ENCODE peak calls at places on chromosomes 12 and 14, in ten cellular contexts. A is LoVo, D is AG09309, L is aorta, R is germinal center, O is HuH-7.5, T is HFFc6, K is fibroblast of mammary gland, J is thoracic aorta, W is HTR-8/SVneo. N is an unnamed sample.

GRCh38 chr14:51730674-51731073 is 79.0 kb downstream of the FRMD6 start:
- DNase-seq in A (no peak), D (no peak), L (no peak), R (no peak), O (no peak), T (no peak), K (no peak), J (no peak), W (no peak), N (no peak)

GRCh38 chr14:92578511-92578910 is 64.9 kb downstream of the RIN3 start:
- DNase-seq in A (no peak), D (no peak), L (peak), R (no peak), O (no peak), T (peak), K (peak), J (peak), W (no peak), N (no peak)

GRCh38 chr12:2163172-2163927 is 110.6 kb downstream of the CACNA1C start:
- DNase-seq in A (peak), D (peak), L (peak), R (no peak), O (peak), T (no peak), K (peak), J (peak), W (no peak), N (peak)

GRCh38 chr12:49874142-49874897 is 29.4 kb downstream of the FAIM2 start:
- DNase-seq in A (no peak), D (no peak), L (peak), R (no peak), O (no peak), T (no peak), K (no peak), J (no peak), W (no peak), N (no peak)

GRCh38 chr12:120453060-120453761 is 7.0 kb downstream of the GATC start:
- DNase-seq in A (no peak), D (no peak), L (no peak), R (no peak), O (no peak), T (no peak), K (no peak), J (no peak), W (no peak), N (no peak)

GRCh38 chr14:61429316-61429715 is 107.9 kb downstream of the PRKCH start:
- DNase-seq in A (no peak), D (no peak), L (no peak), R (no peak), O (no peak), T (no peak), K (no peak), J (no peak), W (no peak), N (no peak)

GRCh38 chr14:24459331-24459730 is 16.8 kb upstream of the SDR39U1 start:
- DNase-seq in A (no peak), D (no peak), L (no peak), R (no peak), O (no peak), T (no peak), K (no peak), J (no peak), W (no peak), N (no peak)

GRCh38 chr14:23648764-23649460 is 12.7 kb downstream of the DHRS2 start:
- DNase-seq in A (no peak), D (no peak), L (no peak), R (no peak), O (no peak), T (no peak), K (no peak), J (no peak), W (no peak), N (no peak)

GRCh38 chr14:53491256-53491905 is 338.3 kb upstream of the DDHD1 start:
- DNase-seq in A (peak), D (peak), L (no peak), R (no peak), O (no peak), T (peak), K (peak), J (no peak), W (no peak), N (no peak)

GRCh38 chr12:71071466-71072097 is 86.2 kb downstream of the TSPAN8 start:
- DNase-seq in A (no peak), D (no peak), L (no peak), R (no peak), O (no peak), T (no peak), K (peak), J (no peak), W (no peak), N (no peak)

GRCh38 chr12:105100207-105100985 is 7.1 kb upstream of the WASHC4 start:
- DNase-seq in A (peak), D (no peak), L (no peak), R (no peak), O (no peak), T (peak), K (peak), J (no peak), W (no peak), N (peak)

GRCh38 chr12:25615119-25615518 is 62.0 kb upstream of the LMNTD1 start:
- DNase-seq in A (peak), D (peak), L (no peak), R (no peak), O (no peak), T (peak), K (peak), J (no peak), W (peak), N (no peak)

GRCh38 chr12:11875414-11875935 is 195.3 kb upstream of the BCL2L14 start:
- DNase-seq in A (peak), D (no peak), L (no peak), R (no peak), O (no peak), T (no peak), K (no peak), J (no peak), W (no peak), N (peak)

GRCh38 chr12:6792522-6793201 is 3.3 kb downstream of the CD4 start:
- DNase-seq in A (no peak), D (no peak), L (no peak), R (no peak), O (no peak), T (no peak), K (no peak), J (no peak), W (no peak), N (no peak)

GRCh38 chr12:130497991-130498390 is 160.3 kb downstream of the PIWIL1 start:
- DNase-seq in A (no peak), D (no peak), L (no peak), R (no peak), O (no peak), T (no peak), K (no peak), J (no peak), W (no peak), N (no peak)

GRCh38 chr12:104182621-104183378 is 32.8 kb upstream of the TXNRD1 start:
- DNase-seq in A (no peak), D (no peak), L (no peak), R (no peak), O (no peak), T (no peak), K (peak), J (no peak), W (no peak), N (no peak)

GRCh38 chr12:25071366-25071765 is 122.5 kb upstream of the BCAT1 start:
- DNase-seq in A (no peak), D (no peak), L (no peak), R (no peak), O (no peak), T (no peak), K (no peak), J (no peak), W (no peak), N (no peak)

GRCh38 chr12:101697197-101697929 is at the start of gene CHPT1:
- DNase-seq in A (peak), D (no peak), L (peak), R (peak), O (peak), T (no peak), K (peak), J (peak), W (peak), N (peak)

GRCh38 chr12:102848832-102849231 is 68.2 kb downstream of the PAH start:
- DNase-seq in A (no peak), D (no peak), L (no peak), R (no peak), O (no peak), T (no peak), K (no peak), J (no peak), W (no peak), N (no peak)

GRCh38 chr12:40144023-40144422 is 38.1 kb upstream of the SLC2A13 start:
- DNase-seq in A (no peak), D (no peak), L (no peak), R (no peak), O (no peak), T (no peak), K (no peak), J (no peak), W (no peak), N (no peak)

GRCh38 chr12:115008951-115009350 is 325.0 kb upstream of the TBX3 start:
- DNase-seq in A (no peak), D (no peak), L (no peak), R (peak), O (no peak), T (no peak), K (no peak), J (no peak), W (no peak), N (no peak)

GRCh38 chr12:21615441-21615840 is 10.8 kb upstream of the GYS2 start:
- DNase-seq in A (no peak), D (no peak), L (no peak), R (no peak), O (no peak), T (no peak), K (peak), J (no peak), W (no peak), N (no peak)

GRCh38 chr14:102262894-102263462 is 42.0 kb downstream of the MOK start:
- DNase-seq in A (no peak), D (no peak), L (no peak), R (no peak), O (peak), T (peak), K (peak), J (no peak), W (peak), N (no peak)

GRCh38 chr12:31650927-31651326 is 8.6 kb upstream of the ETFBKMT start:
- DNase-seq in A (peak), D (no peak), L (no peak), R (no peak), O (no peak), T (peak), K (peak), J (no peak), W (no peak), N (peak)

GRCh38 chr12:122182887-122183587 is at the start of gene LRRC43:
- DNase-seq in A (peak), D (no peak), L (peak), R (peak), O (no peak), T (no peak), K (no peak), J (no peak), W (no peak), N (no peak)

GRCh38 chr14:59768855-59769254 is 101.7 kb downstream of the RTN1 start:
- DNase-seq in A (no peak), D (no peak), L (no peak), R (no peak), O (no peak), T (no peak), K (peak), J (no peak), W (no peak), N (no peak)

GRCh38 chr14:32075636-32076277 is 1.3 kb upstream of the ARHGAP5 start:
- DNase-seq in A (no peak), D (peak), L (no peak), R (peak), O (peak), T (no peak), K (peak), J (no peak), W (peak), N (no peak)

GRCh38 chr12:12336049-12336411 is 14.0 kb downstream of the MANSC1 start:
- DNase-seq in A (no peak), D (no peak), L (no peak), R (no peak), O (no peak), T (no peak), K (no peak), J (no peak), W (no peak), N (no peak)

GRCh38 chr14:50038398-50039119 is 77.8 kb downstream of the VCPKMT start:
- DNase-seq in A (peak), D (peak), L (no peak), R (peak), O (no peak), T (peak), K (peak), J (peak), W (peak), N (no peak)

GRCh38 chr12:50557421-50557820 is 52.6 kb downstream of the DIP2B start:
- DNase-seq in A (no peak), D (no peak), L (no peak), R (no peak), O (no peak), T (no peak), K (no peak), J (no peak), W (no peak), N (no peak)

GRCh38 chr14:37874429-37875109 is 279.1 kb downstream of the TTC6 start:
- DNase-seq in A (peak), D (no peak), L (peak), R (peak), O (peak), T (peak), K (peak), J (peak), W (peak), N (peak)